ENCODE peak calls at places on chromosome 12, in ten cellular contexts. One of them, this sample, is unnamed.

GRCh38 chr12:130633771-130634170 is 82.3 kb downstream of the RIMBP2 start:
- DNase-seq in LoVo: no peak
- DNase-seq in hypothalamus: peak
- DNase-seq in lung microvascular endothelial cell: no peak
- DNase-seq in AG04450: no peak
- DNase-seq in stimulated activated CD8-positive, alpha-beta memory T cell treated with anti-CD3 and anti-CD28 coated beads, Interleukin-2, amount 100 ng/mL, for 48 hours: no peak
- DNase-seq in body of pancreas: peak
- DNase-seq in activated T-cell treated with anti-CD3 and anti-CD28 coated beads for 1 hour: no peak
- DNase-seq in Calu3: peak
- DNase-seq in T-helper 2 cell treated with Interferon-gamma antibody and Interleukin-4, amounts not matched to agents 5 μg/mL and 100 μg/mL, for 36 hours: no peak
- DNase-seq in this sample: no peak

GRCh38 chr12:120220838-120221575 is 20.1 kb upstream of the RPLP0 start:
- DNase-seq in lung microvascular endothelial cell: no peak
- DNase-seq in T-helper 2 cell treated with Interferon-gamma antibody and Interleukin-4, amounts not matched to agents 5 μg/mL and 100 μg/mL, for 36 hours: no peak
- DNase-seq in stimulated activated CD8-positive, alpha-beta memory T cell treated with anti-CD3 and anti-CD28 coated beads, Interleukin-2, amount 100 ng/mL, for 48 hours: no peak
- DNase-seq in body of pancreas: no peak
- DNase-seq in AG04450: no peak
- DNase-seq in Calu3: no peak
- DNase-seq in hypothalamus: no peak
- DNase-seq in LoVo: no peak
- DNase-seq in activated T-cell treated with anti-CD3 and anti-CD28 coated beads for 1 hour: no peak
- DNase-seq in this sample: no peak

GRCh38 chr12:124150176-124150575 is 144.7 kb upstream of the RFLNA start:
- DNase-seq in T-helper 2 cell treated with Interferon-gamma antibody and Interleukin-4, amounts not matched to agents 5 μg/mL and 100 μg/mL, for 36 hours: no peak
- DNase-seq in body of pancreas: no peak
- DNase-seq in LoVo: no peak
- DNase-seq in AG04450: no peak
- DNase-seq in stimulated activated CD8-positive, alpha-beta memory T cell treated with anti-CD3 and anti-CD28 coated beads, Interleukin-2, amount 100 ng/mL, for 48 hours: no peak
- DNase-seq in lung microvascular endothelial cell: no peak
- DNase-seq in hypothalamus: no peak
- DNase-seq in Calu3: no peak
- DNase-seq in activated T-cell treated with anti-CD3 and anti-CD28 coated beads for 1 hour: no peak
- DNase-seq in this sample: no peak

GRCh38 chr12:85740190-85740589 is 96.0 kb downstream of the RASSF9 start:
- DNase-seq in LoVo: no peak
- DNase-seq in hypothalamus: no peak
- DNase-seq in AG04450: no peak
- DNase-seq in stimulated activated CD8-positive, alpha-beta memory T cell treated with anti-CD3 and anti-CD28 coated beads, Interleukin-2, amount 100 ng/mL, for 48 hours: no peak
- DNase-seq in activated T-cell treated with anti-CD3 and anti-CD28 coated beads for 1 hour: no peak
- DNase-seq in Calu3: no peak
- DNase-seq in lung microvascular endothelial cell: no peak
- DNase-seq in T-helper 2 cell treated with Interferon-gamma antibody and Interleukin-4, amounts not matched to agents 5 μg/mL and 100 μg/mL, for 36 hours: no peak
- DNase-seq in body of pancreas: no peak
- DNase-seq in this sample: no peak

GRCh38 chr12:123931686-123932321 is 40.8 kb downstream of the CCDC92 start:
- DNase-seq in LoVo: no peak
- DNase-seq in stimulated activated CD8-positive, alpha-beta memory T cell treated with anti-CD3 and anti-CD28 coated beads, Interleukin-2, amount 100 ng/mL, for 48 hours: peak
- DNase-seq in AG04450: no peak
- DNase-seq in body of pancreas: no peak
- DNase-seq in lung microvascular endothelial cell: no peak
- DNase-seq in activated T-cell treated with anti-CD3 and anti-CD28 coated beads for 1 hour: peak
- DNase-seq in Calu3: no peak
- DNase-seq in hypothalamus: no peak
- DNase-seq in T-helper 2 cell treated with Interferon-gamma antibody and Interleukin-4, amounts not matched to agents 5 μg/mL and 100 μg/mL, for 36 hours: peak
- DNase-seq in this sample: no peak

GRCh38 chr12:7693793-7694192 is 1.8 kb downstream of the GDF3 start:
- DNase-seq in Calu3: no peak
- DNase-seq in activated T-cell treated with anti-CD3 and anti-CD28 coated beads for 1 hour: no peak
- DNase-seq in LoVo: no peak
- DNase-seq in stimulated activated CD8-positive, alpha-beta memory T cell treated with anti-CD3 and anti-CD28 coated beads, Interleukin-2, amount 100 ng/mL, for 48 hours: no peak
- DNase-seq in body of pancreas: no peak
- DNase-seq in AG04450: no peak
- DNase-seq in T-helper 2 cell treated with Interferon-gamma antibody and Interleukin-4, amounts not matched to agents 5 μg/mL and 100 μg/mL, for 36 hours: no peak
- DNase-seq in lung microvascular endothelial cell: no peak
- DNase-seq in hypothalamus: no peak
- DNase-seq in this sample: no peak

GRCh38 chr12:31234955-31235867 is 90.7 kb downstream of the SINHCAF start:
- DNase-seq in body of pancreas: peak
- DNase-seq in stimulated activated CD8-positive, alpha-beta memory T cell treated with anti-CD3 and anti-CD28 coated beads, Interleukin-2, amount 100 ng/mL, for 48 hours: no peak
- DNase-seq in lung microvascular endothelial cell: peak
- DNase-seq in AG04450: no peak
- DNase-seq in activated T-cell treated with anti-CD3 and anti-CD28 coated beads for 1 hour: no peak
- DNase-seq in LoVo: peak
- DNase-seq in T-helper 2 cell treated with Interferon-gamma antibody and Interleukin-4, amounts not matched to agents 5 μg/mL and 100 μg/mL, for 36 hours: no peak
- DNase-seq in hypothalamus: no peak
- DNase-seq in Calu3: peak
- DNase-seq in this sample: no peak

GRCh38 chr12:111412007-111412829 is 6.5 kb downstream of the SH2B3 start:
- DNase-seq in hypothalamus: peak
- DNase-seq in Calu3: no peak
- DNase-seq in stimulated activated CD8-positive, alpha-beta memory T cell treated with anti-CD3 and anti-CD28 coated beads, Interleukin-2, amount 100 ng/mL, for 48 hours: no peak
- DNase-seq in AG04450: no peak
- DNase-seq in lung microvascular endothelial cell: peak
- DNase-seq in activated T-cell treated with anti-CD3 and anti-CD28 coated beads for 1 hour: no peak
- DNase-seq in T-helper 2 cell treated with Interferon-gamma antibody and Interleukin-4, amounts not matched to agents 5 μg/mL and 100 μg/mL, for 36 hours: no peak
- DNase-seq in body of pancreas: no peak
- DNase-seq in LoVo: no peak
- DNase-seq in this sample: no peak

GRCh38 chr12:95700316-95700785 is 90.2 kb downstream of the NTN4 start:
- DNase-seq in hypothalamus: no peak
- DNase-seq in Calu3: no peak
- DNase-seq in activated T-cell treated with anti-CD3 and anti-CD28 coated beads for 1 hour: no peak
- DNase-seq in stimulated activated CD8-positive, alpha-beta memory T cell treated with anti-CD3 and anti-CD28 coated beads, Interleukin-2, amount 100 ng/mL, for 48 hours: peak
- DNase-seq in T-helper 2 cell treated with Interferon-gamma antibody and Interleukin-4, amounts not matched to agents 5 μg/mL and 100 μg/mL, for 36 hours: no peak
- DNase-seq in lung microvascular endothelial cell: peak
- DNase-seq in body of pancreas: no peak
- DNase-seq in AG04450: peak
- DNase-seq in LoVo: peak
- DNase-seq in this sample: peak

GRCh38 chr12:93098077-93098476 is 169.0 kb upstream of the EEA1 start:
- DNase-seq in hypothalamus: no peak
- DNase-seq in T-helper 2 cell treated with Interferon-gamma antibody and Interleukin-4, amounts not matched to agents 5 μg/mL and 100 μg/mL, for 36 hours: peak
- DNase-seq in body of pancreas: peak
- DNase-seq in stimulated activated CD8-positive, alpha-beta memory T cell treated with anti-CD3 and anti-CD28 coated beads, Interleukin-2, amount 100 ng/mL, for 48 hours: peak
- DNase-seq in Calu3: peak
- DNase-seq in LoVo: no peak
- DNase-seq in activated T-cell treated with anti-CD3 and anti-CD28 coated beads for 1 hour: peak
- DNase-seq in lung microvascular endothelial cell: peak
- DNase-seq in AG04450: no peak
- DNase-seq in this sample: no peak